ENCODE peak calls at places on chromosomes 2 and 18, in five cellular contexts. T is ELR; H is stimulated activated CD8-positive, alpha-beta memory T cell treated with anti-CD3 and anti-CD28 coated beads, Interleukin-4, amount 100 ng/mL, for 1 hour; X is T-cell; I is activated T-helper 1 cell treated with Interleukin-2 at 50 U/mL for 16 hours. Y is an unnamed sample.

GRCh38 chr2:205769494-205769848 is 87.2 kb downstream of the NRP2 start:
- DNase-seq in T (peak), I (no peak), H (no peak), X (no peak), Y (peak)

GRCh38 chr2:103135679-103136078 is 373.8 kb downstream of the TMEM182 start:
- DNase-seq in T (no peak), I (no peak), H (no peak), X (no peak), Y (no peak)

GRCh38 chr2:104378853-104379374 is 475.0 kb upstream of the POU3F3 start:
- DNase-seq in X (peak), T (no peak), I (no peak), H (no peak), Y (no peak)

GRCh38 chr2:241859436-241860183 is 916 bp upstream of the PDCD1 start:
- DNase-seq in X (no peak), H (no peak), T (peak), I (no peak), Y (peak)

GRCh38 chr2:218465987-218466633 is 47.2 kb downstream of the VIL1 start:
- DNase-seq in T (peak), I (no peak), H (no peak), X (no peak), Y (peak)

GRCh38 chr2:18545384-18545783 is 15.1 kb downstream of the RDH14 start:
- DNase-seq in H (no peak), X (no peak), T (peak), I (no peak), Y (peak)

GRCh38 chr2:39437522-39438296 is 624 bp upstream of the MAP4K3 start:
- DNase-seq in I (no peak), X (peak), H (no peak), T (peak), Y (peak)

GRCh38 chr2:33372940-33373553 is 103.4 kb upstream of the RASGRP3 start:
- DNase-seq in T (peak), X (no peak), H (no peak), I (no peak), Y (peak)

GRCh38 chr2:152629202-152629601 is 88.1 kb downstream of the PRPF40A start:
- DNase-seq in T (no peak), I (no peak), H (no peak), X (no peak), Y (no peak)

GRCh38 chr2:9618410-9618809 is 12.4 kb downstream of the YWHAQ start:
- DNase-seq in I (no peak), H (no peak), X (no peak), T (no peak), Y (no peak)

GRCh38 chr18:1006965-1007364 is 102.3 kb downstream of the ADCYAP1 start:
- DNase-seq in H (no peak), X (no peak), T (no peak), I (no peak), Y (no peak)

GRCh38 chr2:43060435-43061016 is 165.9 kb downstream of the ZFP36L2 start:
- DNase-seq in T (no peak), X (no peak), H (no peak), I (no peak), Y (no peak)

GRCh38 chr2:43349944-43350343 is 123.5 kb upstream of the ZFP36L2 start:
- DNase-seq in I (no peak), H (no peak), T (no peak), X (no peak), Y (no peak)

GRCh38 chr2:40445467-40445866 is 6.4 kb downstream of the SLC8A1 start:
- DNase-seq in I (no peak), H (no peak), T (no peak), X (no peak), Y (peak)

GRCh38 chr2:238141541-238142318 is 3.3 kb downstream of the KLHL30 start:
- DNase-seq in T (peak), I (no peak), X (no peak), H (no peak), Y (no peak)

GRCh38 chr2:9764153-9764778 is 79.0 kb upstream of the TAF1B start:
- DNase-seq in I (no peak), X (no peak), H (no peak), T (no peak), Y (no peak)

GRCh38 chr2:199777315-199777714 is 73.7 kb downstream of the FTCDNL1 start:
- DNase-seq in T (no peak), X (no peak), H (no peak), I (no peak), Y (no peak)

GRCh38 chr2:56008661-56009411 is 85.3 kb upstream of the EFEMP1 start:
- DNase-seq in H (no peak), T (peak), I (no peak), X (no peak), Y (peak)

GRCh38 chr2:37506407-37507068 is 162.1 kb downstream of the QPCT start:
- DNase-seq in X (no peak), H (no peak), I (no peak), T (no peak), Y (peak)

Y was measured in iris pigment epithelial cell.